ENCODE peak calls at places on chromosome 17, in four cellular contexts. J is CD8-positive, alpha-beta memory T cell; Y is amygdala; K is foreskin fibroblast. R is an unnamed sample.

GRCh38 chr17:61248399-61248798 is 151.2 kb upstream of the TBX2 start:
- DNase-seq in J (no peak), Y (no peak), K (peak; percentile 60), R (no peak)

GRCh38 chr17:7237266-7237760 is 1.9 kb downstream of the PHF23 start:
- DNase-seq in J (no peak), Y (no peak), K (no peak), R (no peak)

GRCh38 chr17:77489898-77490265 is 349.1 kb downstream of the SEC14L1 start:
- DNase-seq in J (no peak), Y (no peak), K (no peak), R (no peak)

GRCh38 chr17:83099570-83100181 is 20.3 kb downstream of the METRNL start:
- DNase-seq in J (peak; percentile 32), Y (no peak), K (no peak), R (no peak)

GRCh38 chr17:57530508-57530907 is 214.6 kb downstream of the CCDC182 start:
- DNase-seq in J (no peak), Y (no peak), K (no peak), R (no peak)

GRCh38 chr17:75587718-75588545 is at the start of gene MYO15B:
- DNase-seq in J (peak; percentile 61), Y (no peak), K (no peak), R (peak; percentile 57)

GRCh38 chr17:4998666-4999428 is 1.1 kb downstream of the KIF1C start:
- DNase-seq in J (no peak), Y (no peak), K (no peak), R (no peak)

GRCh38 chr17:44439168-44439567 is 49.7 kb upstream of the ITGA2B start:
- DNase-seq in J (no peak), Y (no peak), K (no peak), R (no peak)

GRCh38 chr17:7882629-7883028 is 6.0 kb upstream of the CHD3 start:
- DNase-seq in J (no peak), Y (no peak), K (no peak), R (no peak)

GRCh38 chr17:17758443-17758842 is 77.2 kb downstream of the RAI1 start:
- DNase-seq in J (no peak), Y (no peak), K (no peak), R (no peak)